ENCODE peak calls at places on chromosomes 3 and 15, in five cellular contexts. F, O, Y, C and I are unnamed samples. For H3K79me2, the result is how much of the 10 kb centered on the place peaks cover.

GRCh38 chr3:69385033-69385722 is 710 bp downstream of the FRMD4B start:
- DNase-seq in F (no peak), O (no peak), Y (peak), C (no peak), I (no peak)

GRCh38 chr15:28998511-28998910 is 112.7 kb downstream of the APBA2 start:
- DNase-seq in F (no peak), O (no peak), Y (no peak), C (no peak), I (no peak)

GRCh38 chr3:61702453-61702852 is 141.1 kb downstream of the PTPRG start:
- DNase-seq in F (no peak), O (no peak), Y (no peak), C (no peak), I (no peak)

GRCh38 chr3:153144779-153145178 is 17.2 kb upstream of the RAP2B start:
- DNase-seq in F (no peak), O (peak), Y (no peak), C (no peak), I (no peak)

GRCh38 chr15:77517579-77517978 is 96.9 kb downstream of the HMG20A start:
- DNase-seq in F (no peak), O (no peak), Y (no peak), C (no peak), I (no peak)

GRCh38 chr3:49470714-49471420 is 800 bp downstream of the DAG1 start:
- DNase-seq in F (no peak), O (peak), Y (no peak), C (no peak), I (peak)

GRCh38 chr3:94946683-94947082 is 883.8 kb downstream of the NSUN3 start:
- DNase-seq in F (no peak), O (no peak), Y (peak), C (no peak), I (no peak)

GRCh38 chr15:69424001-69424400 is 9.9 kb downstream of the KIF23 start:
- DNase-seq in F (no peak), O (no peak), Y (no peak), C (no peak), I (no peak)

GRCh38 chr3:160780246-160780645 is 24.2 kb downstream of the PPM1L start:
- DNase-seq in F (no peak), O (no peak), Y (no peak), C (no peak), I (no peak)

GRCh38 chr3:29283297-29283681 is 2.4 kb downstream of the RBMS3 start:
- DNase-seq in F (no peak), O (peak), Y (no peak), C (no peak), I (no peak)

GRCh38 chr3:29284578-29284977 is 3.7 kb downstream of the RBMS3 start:
- DNase-seq in F (no peak), O (peak), Y (no peak), C (no peak), I (no peak)

GRCh38 chr3:29283739-29284138 is 2.9 kb downstream of the RBMS3 start:
- DNase-seq in F (no peak), O (no peak), Y (no peak), C (no peak), I (no peak)

GRCh38 chr3:29286841-29287240 is 6.0 kb downstream of the RBMS3 start:
- DNase-seq in F (no peak), O (peak), Y (no peak), C (no peak), I (no peak)

DNA sequence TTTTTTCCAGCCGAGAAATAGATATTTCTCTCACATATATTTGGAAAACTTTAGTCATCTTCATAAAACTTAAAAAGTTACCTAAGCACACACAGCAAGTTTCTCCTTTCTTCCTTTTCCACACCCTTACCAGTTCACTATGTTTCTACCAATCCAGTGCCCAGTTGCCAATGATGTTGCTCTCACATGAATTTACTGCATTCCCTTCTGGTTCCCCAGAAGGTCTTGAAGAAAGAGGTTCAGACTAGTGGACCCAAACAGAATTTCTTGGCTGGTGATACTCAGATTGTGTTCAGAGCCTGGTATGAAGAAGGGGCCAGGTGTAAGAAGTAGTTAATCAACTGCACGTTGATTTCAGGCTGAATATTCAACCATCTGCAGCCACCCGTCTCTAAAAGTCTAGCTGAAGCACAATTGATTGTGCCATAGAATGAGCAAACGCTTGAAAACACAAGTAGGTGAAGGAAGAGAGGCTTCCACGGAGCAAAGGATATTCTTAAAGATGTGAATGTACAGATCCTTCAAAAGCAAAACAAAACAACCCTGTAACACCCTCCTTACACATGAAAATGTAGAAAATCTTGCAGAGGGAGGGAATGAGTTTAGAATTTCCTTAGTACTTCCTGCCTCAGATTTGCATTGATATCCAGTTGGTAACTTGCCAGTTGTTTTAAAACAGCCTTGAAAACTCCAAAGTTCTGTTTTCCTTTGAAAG is 4.6 kb downstream of the RBMS3 start:
- DNase-seq in F (no peak), O (peak), Y (no peak), C (no peak), I (no peak)
- TF ChIP-seq EZH2phosphoT487 in F (no peak), O (no peak), Y (no peak), C (no peak), I (no peak)

GRCh38 chr15:42273099-42273899 is at the start of the genes GANC and TMEM87A:
- DNase-seq in F (peak), O (peak), Y (peak), C (peak), I (peak)

GRCh38 chr15:42274693-42274971 is 1.4 kb upstream of the TMEM87A start:
- DNase-seq in F (no peak), O (no peak), Y (peak), C (no peak), I (no peak)

GRCh38 chr15:42275780-42276395 is 2.7 kb upstream of the TMEM87A start:
- DNase-seq in F (peak), O (peak), Y (peak), C (no peak), I (no peak)

GRCh38 chr15:42272768-42273098 is 268 bp upstream of the GANC start:
- DNase-seq in F (peak), O (no peak), Y (no peak), C (no peak), I (no peak)

GRCh38 chr15:42273900-42274692 is 863 bp upstream of the TMEM87A start:
- DNase-seq in F (peak), O (peak), Y (peak), C (no peak), I (peak)
- H3K79me2 ChIP-seq in F (under half), O (half or more), Y (under half), C (under half), I (half or more)

GRCh38 chr3:98115717-98116116 is 14.8 kb upstream of the OR5H1 start:
- DNase-seq in F (no peak), O (no peak), Y (no peak), C (no peak), I (no peak)

GRCh38 chr3:98110191-98110908 is 20.2 kb upstream of the OR5H1 start:
- DNase-seq in F (peak), O (no peak), Y (peak), C (no peak), I (no peak)

GRCh38 chr3:98109789-98110188 is 20.7 kb upstream of the OR5H1 start:
- DNase-seq in F (no peak), O (no peak), Y (no peak), C (no peak), I (no peak)

GRCh38 chr3:98114264-98114663 is 16.3 kb upstream of the OR5H1 start:
- DNase-seq in F (peak), O (no peak), Y (no peak), C (no peak), I (no peak)
- TF ChIP-seq EZH2phosphoT487 in F (no peak), O (no peak), Y (no peak), C (no peak), I (no peak)

GRCh38 chr3:71453319-71453718 is 130.2 kb downstream of the FOXP1 start:
- DNase-seq in F (no peak), O (no peak), Y (peak), C (no peak), I (no peak)

GRCh38 chr3:71456155-71456554 is 127.4 kb downstream of the FOXP1 start:
- DNase-seq in F (no peak), O (no peak), Y (no peak), C (no peak), I (peak)

GRCh38 chr3:71451812-71452211 is 131.7 kb downstream of the FOXP1 start:
- DNase-seq in F (no peak), O (no peak), Y (no peak), C (no peak), I (peak)

GRCh38 chr3:71454513-71455423 is 128.8 kb downstream of the FOXP1 start:
- DNase-seq in F (no peak), O (no peak), Y (no peak), C (no peak), I (peak)

GRCh38 chr3:71453822-71454512 is 129.6 kb downstream of the FOXP1 start:
- DNase-seq in F (no peak), O (no peak), Y (no peak), C (no peak), I (peak)
- H3K79me2 ChIP-seq in F (under half), O (half or more), Y (under half), C (under half), I (half or more)

GRCh38 chr3:158731525-158731924 is 732 bp downstream of the RARRES1 start:
- DNase-seq in F (peak), O (no peak), Y (peak), C (no peak), I (no peak)
- TF ChIP-seq EZH2phosphoT487 in F (no peak), O (no peak), Y (no peak), C (no peak), I (no peak)

GRCh38 chr15:64102497-64102896 is 6.7 kb downstream of the SNX1 start:
- DNase-seq in F (no peak), O (no peak), Y (no peak), C (no peak), I (no peak)
- H3K79me2 ChIP-seq in F (half or more), O (half or more), Y (half or more), C (half or more), I (half or more)

GRCh38 chr3:98018301-98018700 is 16.8 kb downstream of the GABRR3 start:
- DNase-seq in F (no peak), O (no peak), Y (no peak), C (no peak), I (no peak)

GRCh38 chr3:98025392-98025791 is 9.7 kb downstream of the GABRR3 start:
- DNase-seq in F (no peak), O (no peak), Y (no peak), C (no peak), I (no peak)

GRCh38 chr3:98022978-98023820 is 11.9 kb downstream of the GABRR3 start:
- DNase-seq in F (peak), O (peak), Y (peak), C (peak), I (peak)

GRCh38 chr3:98020412-98020811 is 14.7 kb downstream of the GABRR3 start:
- DNase-seq in F (no peak), O (no peak), Y (no peak), C (no peak), I (no peak)

DNA sequence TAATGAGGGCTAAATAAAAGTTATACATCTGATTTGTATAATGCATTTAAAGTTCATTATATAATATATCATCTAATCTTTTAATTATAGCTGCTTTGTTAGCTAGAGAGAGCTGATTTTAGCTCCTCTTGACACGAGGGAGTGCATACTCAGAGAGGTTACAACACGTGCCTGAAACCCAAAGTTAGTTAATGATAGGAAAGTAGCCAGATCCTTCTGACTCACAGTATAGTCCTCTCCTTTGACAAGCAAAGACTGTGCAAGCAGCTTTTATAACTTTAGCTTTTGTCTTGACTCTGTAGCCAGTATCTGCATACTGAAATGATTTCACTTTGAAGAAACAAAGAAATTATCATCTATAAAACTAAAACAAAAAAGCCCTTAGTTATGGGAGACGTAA is 13.3 kb downstream of the GABRR3 start:
- DNase-seq in F (no peak), O (peak), Y (no peak), C (no peak), I (no peak)
- TF ChIP-seq EZH2phosphoT487 in F (no peak), O (no peak), Y (no peak), C (no peak), I (no peak)